ENCODE peak calls at places on chromosomes 7 and 10, in eight cellular contexts. D is fibroblast of mammary gland, W is body of pancreas, A is RWPE1, Q is spleen, O is fibroblast of lung, T is heart left ventricle, S is neural crest cell. L is an unnamed sample.

GRCh38 chr10:9427208-9427607 is 1372.7 kb downstream of the GATA3 start:
- DNase-seq in T (no peak), Q (no peak), S (no peak), A (no peak), O (no peak), D (no peak), W (no peak), L (no peak)

GRCh38 chr10:58642283-58642682 is 129.6 kb downstream of the BICC1 start:
- DNase-seq in S (no peak), O (peak), T (no peak), A (no peak), W (no peak), Q (no peak), D (peak), L (no peak)

GRCh38 chr10:49168821-49169495 is 19.2 kb downstream of the TMEM273 start:
- DNase-seq in Q (no peak), S (no peak), O (peak), D (peak), A (no peak), W (no peak), T (no peak), L (no peak)

GRCh38 chr10:50540069-50540825 is 83.5 kb downstream of the SGMS1 start:
- DNase-seq in S (no peak), W (no peak), T (no peak), D (peak), O (no peak), A (no peak), Q (no peak), L (no peak)

GRCh38 chr10:73494877-73495225 is 973 bp downstream of the PPP3CB start:
- DNase-seq in D (peak), Q (no peak), W (no peak), T (no peak), A (no peak), S (no peak), O (peak), L (no peak)

GRCh38 chr10:1485357-1485756 is 252.0 kb downstream of the ADARB2 start:
- DNase-seq in O (no peak), Q (no peak), T (no peak), D (no peak), S (no peak), W (no peak), A (no peak), L (no peak)

GRCh38 chr7:150333659-150334058 is 7.8 kb downstream of the RARRES2 start:
- DNase-seq in S (no peak), W (no peak), D (no peak), O (no peak), T (no peak), A (no peak), Q (no peak), L (no peak)

GRCh38 chr7:157080111-157080730 is 58.5 kb upstream of the UBE3C start:
- DNase-seq in S (no peak), A (no peak), T (no peak), W (no peak), Q (peak), D (peak), O (no peak), L (no peak)

GRCh38 chr7:30971440-30971839 is 7.7 kb downstream of the GHRHR start:
- DNase-seq in S (no peak), W (no peak), D (no peak), A (no peak), O (no peak), Q (no peak), T (no peak), L (no peak)

GRCh38 chr10:21144047-21144446 is 246.9 kb upstream of the NEBL start:
- DNase-seq in A (peak), D (no peak), W (no peak), T (no peak), S (no peak), O (no peak), Q (no peak), L (no peak)

GRCh38 chr10:12041766-12042408 is 722 bp downstream of the UPF2 start:
- DNase-seq in S (no peak), D (peak), O (peak), W (peak), A (peak), Q (no peak), T (no peak), L (no peak)

GRCh38 chr7:151745706-151746105 is 131.2 kb downstream of the PRKAG2 start:
- DNase-seq in T (no peak), O (no peak), Q (no peak), D (no peak), A (no peak), W (no peak), S (no peak), L (no peak)

GRCh38 chr10:92965314-92965713 is 95.3 kb upstream of the CYP26C1 start:
- DNase-seq in Q (no peak), W (no peak), S (no peak), T (no peak), A (peak), O (peak), D (peak), L (no peak)

GRCh38 chr10:24858244-24858907 is 94.0 kb downstream of the PRTFDC1 start:
- DNase-seq in A (peak), S (no peak), O (peak), W (no peak), D (peak), T (peak), Q (no peak), L (no peak)

GRCh38 chr7:107119376-107120100 is 49.3 kb upstream of the HBP1 start:
- DNase-seq in S (no peak), D (no peak), W (no peak), A (no peak), T (no peak), Q (no peak), O (peak), L (no peak)

GRCh38 chr10:26357203-26357602 is 80.9 kb upstream of the APBB1IP start:
- DNase-seq in W (no peak), T (no peak), D (no peak), Q (no peak), S (no peak), A (no peak), O (no peak), L (no peak)

GRCh38 chr7:48150086-48150485 is 21.2 kb upstream of the ABCA13 start:
- DNase-seq in A (no peak), S (no peak), O (no peak), T (no peak), Q (no peak), W (no peak), D (no peak), L (no peak)

GRCh38 chr10:92590623-92591549 is 2.0 kb upstream of the KIF11 start:
- DNase-seq in Q (peak), A (no peak), D (peak), T (peak), S (peak), O (peak), W (peak), L (peak)

GRCh38 chr10:118694848-118695247 is 59.9 kb downstream of the CACUL1 start:
- DNase-seq in S (no peak), D (peak), T (no peak), A (no peak), O (peak), W (no peak), Q (no peak), L (no peak)

GRCh38 chr7:35781200-35781701 is 19.6 kb upstream of the SEPTIN7 start:
- DNase-seq in S (no peak), Q (no peak), A (no peak), O (no peak), T (no peak), D (peak), W (no peak), L (no peak)

GRCh38 chr10:70267161-70267933 is 16.5 kb downstream of the NPFFR1 start:
- DNase-seq in T (no peak), O (peak), A (peak), S (no peak), W (peak), Q (no peak), D (peak), L (no peak)

GRCh38 chr10:125699562-125700143 is 16.7 kb upstream of the TEX36 start:
- DNase-seq in D (no peak), S (no peak), Q (no peak), T (no peak), A (no peak), W (no peak), O (no peak), L (no peak)

GRCh38 chr10:97771055-97771811 is 566 bp downstream of the SFRP5 start:
- DNase-seq in W (no peak), O (peak), D (peak), Q (no peak), T (no peak), A (peak), S (peak), L (no peak)

GRCh38 chr10:88791924-88792323 is 10.6 kb upstream of the LIPM start:
- DNase-seq in D (peak), Q (no peak), A (peak), W (peak), O (peak), S (peak), T (no peak), L (no peak)

GRCh38 chr7:31311465-31312074 is 29.0 kb downstream of the NEUROD6 start:
- DNase-seq in O (no peak), W (no peak), Q (no peak), D (no peak), S (no peak), A (no peak), T (no peak), L (no peak)

DNA sequence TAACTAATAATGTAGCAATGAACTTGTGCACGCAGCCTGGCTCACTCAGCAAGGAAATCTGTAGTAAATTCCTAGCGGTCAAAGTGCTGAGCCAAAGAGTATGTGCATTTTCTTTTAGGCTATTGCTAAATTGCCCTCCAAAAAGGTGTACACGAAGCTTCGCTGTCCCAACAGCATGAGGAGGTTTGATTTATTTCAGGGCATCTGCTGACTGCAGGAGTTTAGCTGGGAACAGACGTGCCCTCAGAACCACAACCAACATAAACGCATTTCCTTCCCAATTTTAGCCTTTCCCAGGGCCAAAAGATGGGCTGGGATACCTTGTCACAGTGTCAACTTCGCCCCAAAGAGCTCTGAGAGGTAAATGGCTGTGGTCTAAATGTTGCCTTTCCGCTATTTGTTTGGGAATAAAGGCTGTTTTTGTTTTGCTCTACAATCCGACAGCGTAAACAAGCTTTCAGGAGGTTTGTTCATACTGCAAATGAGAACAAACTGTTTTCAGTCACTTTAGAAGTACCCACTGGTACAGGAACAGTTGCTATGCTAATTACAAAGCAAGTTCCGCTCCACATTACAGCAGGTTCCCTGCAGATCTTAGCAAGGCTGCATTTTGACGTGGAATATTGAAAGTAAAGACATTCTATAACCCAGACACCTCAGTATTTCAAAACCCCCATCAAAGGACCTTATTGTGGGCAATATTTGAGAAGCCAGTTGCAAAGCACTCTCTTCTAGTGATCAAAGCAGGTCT is 16.7 kb downstream of the VSIR start:
- DNase-seq in W (peak), A (no peak), D (no peak), T (no peak), Q (no peak), S (no peak), O (no peak), L (no peak)
- TF ChIP-seq CTCF in W (no peak), A (no peak), D (no peak), T (no peak), Q (no peak), S (no peak), O (no peak), L (no peak)

GRCh38 chr7:85185355-85186082 is 1.3 kb downstream of the SEMA3D start:
- DNase-seq in Q (peak), T (peak), W (no peak), D (peak), S (peak), O (peak), A (peak), L (no peak)
- TF ChIP-seq CTCF in Q (no peak), T (peak), W (no peak), D (peak), S (peak), O (peak), A (no peak), L (no peak)

DNA sequence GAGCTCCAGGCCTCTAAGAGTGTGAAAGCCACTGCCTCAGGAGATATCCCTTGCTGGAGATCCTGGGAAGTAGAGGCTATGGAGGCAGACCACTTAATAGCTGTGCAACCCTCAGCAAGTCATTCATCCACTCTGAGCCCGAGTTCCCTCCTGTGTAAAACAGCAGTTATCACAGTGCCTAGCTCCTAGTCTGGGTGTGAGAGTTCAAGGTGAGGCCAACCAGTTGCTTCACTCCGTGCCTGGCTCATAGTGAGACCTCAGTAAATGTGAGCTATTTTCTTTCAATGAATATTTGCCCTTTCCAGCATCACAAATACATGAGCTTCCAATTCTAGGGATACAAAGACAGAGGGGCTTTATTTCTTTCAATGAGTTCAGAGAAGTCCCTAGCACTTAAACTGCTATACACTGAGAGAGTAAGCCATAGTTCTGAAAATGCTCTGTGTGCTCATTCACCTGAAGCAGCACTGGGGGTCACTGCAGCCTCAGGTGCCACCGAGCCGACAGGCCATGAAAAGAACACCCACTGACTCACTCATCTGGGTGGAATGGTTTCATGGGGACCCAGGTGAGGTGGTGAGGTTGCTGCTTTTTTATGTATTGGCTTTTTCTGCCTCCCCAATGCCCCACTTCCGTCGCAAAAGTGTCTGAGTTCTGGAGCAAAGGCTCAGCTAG is 259.8 kb downstream of the KCNMA1 start:
- DNase-seq in O (no peak), D (no peak), Q (no peak), A (peak), S (no peak), T (no peak), W (peak), L (no peak)
- TF ChIP-seq CTCF in O (no peak), D (no peak), Q (no peak), A (no peak), S (no peak), T (no peak), W (peak), L (no peak)

GRCh38 chr7:77935652-77936348 is 137.2 kb downstream of the PHTF2 start:
- DNase-seq in W (no peak), S (no peak), A (peak), T (no peak), Q (no peak), O (no peak), D (peak), L (no peak)
- TF ChIP-seq CTCF in W (no peak), S (peak), A (peak), T (peak), Q (no peak), O (no peak), D (peak), L (peak)

L was measured in CD14-positive monocyte.